ENCODE peak calls at places on chromosomes 13 and 19, in ten cellular contexts. L is mammary epithelial cell, E is uterus, O is right lobe of liver, Y is colonic mucosa, R is body of pancreas, U is thoracic aorta, V is heart left ventricle, H is endothelial cell of umbilical vein, B is psoas muscle. I is an unnamed sample. For H3K36me3, the result is how much of the 10 kb centered on the place peaks cover.

GRCh38 chr19:38078302-38078930 is 145.6 kb downstream of the DPF1 start:
- DNase-seq in H (no peak), O (no peak), R (no peak), L (no peak), U (no peak), Y (no peak), E (no peak), V (no peak), B (no peak), I (no peak)

GRCh38 chr19:46962030-46962570 is 57.5 kb upstream of the NPAS1 start:
- DNase-seq in Y (no peak), E (no peak), B (no peak), H (no peak), R (no peak), U (no peak), O (no peak), V (no peak), L (no peak), I (no peak)

GRCh38 chr13:109783815-109784589 is 2.4 kb downstream of the IRS2 start:
- DNase-seq in E (no peak), R (no peak), Y (no peak), V (no peak), O (no peak), U (no peak), B (peak), H (no peak), L (no peak), I (no peak)

GRCh38 chr13:112592647-112593046 is 4.7 kb upstream of the TUBGCP3 start:
- DNase-seq in E (no peak), R (peak), O (no peak), L (peak), H (no peak), V (no peak), Y (no peak), B (no peak), U (no peak), I (no peak)

GRCh38 chr19:14718522-14719113 is 28.8 kb downstream of the ZNF333 start:
- DNase-seq in Y (no peak), R (no peak), V (no peak), U (no peak), O (no peak), E (no peak), L (no peak), B (no peak), H (no peak), I (no peak)

GRCh38 chr13:27354379-27354778 is 70.0 kb upstream of the GTF3A start:
- DNase-seq in H (no peak), V (no peak), Y (no peak), L (no peak), E (no peak), B (no peak), R (no peak), U (no peak), O (no peak), I (no peak)

GRCh38 chr13:40992678-40993077 is 26.4 kb downstream of the ELF1 start:
- DNase-seq in V (no peak), R (no peak), U (no peak), O (no peak), H (peak), E (no peak), L (no peak), Y (no peak), B (no peak), I (no peak)

GRCh38 chr19:45717983-45718650 is 12.6 kb downstream of the FBXO46 start:
- DNase-seq in V (no peak), H (no peak), Y (no peak), L (no peak), O (no peak), B (no peak), U (no peak), R (peak), E (no peak), I (no peak)

GRCh38 chr19:19214892-19215291 is 3.1 kb downstream of the NCAN start:
- DNase-seq in U (no peak), H (peak), R (peak), Y (no peak), B (no peak), E (no peak), V (no peak), O (no peak), L (no peak), I (no peak)

GRCh38 chr13:24267283-24267682 is 42.1 kb upstream of the C1QTNF9 start:
- DNase-seq in Y (no peak), R (no peak), O (no peak), H (no peak), B (no peak), E (peak), V (no peak), U (no peak), L (no peak), I (no peak)

GRCh38 chr19:11425719-11426457 is 6.8 kb upstream of the RGL3 start:
- DNase-seq in B (no peak), Y (no peak), E (no peak), R (no peak), L (no peak), O (no peak), H (no peak), U (no peak), V (no peak), I (no peak)

GRCh38 chr13:113937497-113938140 is 36.3 kb downstream of the C13orf46 start:
- DNase-seq in V (no peak), H (no peak), B (no peak), Y (no peak), U (no peak), E (no peak), L (no peak), O (no peak), R (no peak), I (no peak)

GRCh38 chr19:55152017-55152416 is 3.0 kb upstream of the TNNT1 start:
- DNase-seq in O (no peak), L (no peak), R (no peak), E (no peak), Y (no peak), H (no peak), B (no peak), U (no peak), V (no peak), I (no peak)

GRCh38 chr13:26619321-26619720 is 61.8 kb downstream of the WASF3 start:
- DNase-seq in Y (no peak), R (no peak), L (peak), E (no peak), V (no peak), B (no peak), U (no peak), H (no peak), O (no peak), I (no peak)

GRCh38 chr19:2051771-2052704 is 994 bp upstream of the MKNK2 start:
- DNase-seq in L (no peak), B (peak), V (peak), O (peak), E (peak), U (no peak), Y (peak), R (peak), H (no peak), I (no peak)

GRCh38 chr19:34985249-34986022 is 14.7 kb upstream of the GRAMD1A start:
- DNase-seq in U (no peak), E (peak), O (peak), R (peak), H (peak), L (no peak), B (peak), Y (peak), V (peak), I (no peak)

GRCh38 chr19:53463263-53463662 is 4.3 kb upstream of the ZNF813 start:
- DNase-seq in Y (peak), L (no peak), V (peak), E (peak), B (peak), U (no peak), O (peak), R (peak), H (peak), I (no peak)

GRCh38 chr19:17933414-17934129 is 757 bp downstream of the CCDC124 start:
- DNase-seq in R (no peak), B (no peak), L (peak), E (no peak), V (no peak), Y (no peak), H (no peak), U (no peak), O (no peak), I (no peak)

GRCh38 chr13:32038353-32038752 is 6.8 kb downstream of the FRY start:
- DNase-seq in L (no peak), E (no peak), O (no peak), V (no peak), R (no peak), U (no peak), Y (no peak), H (no peak), B (no peak), I (no peak)

GRCh38 chr13:47148543-47148942 is 251.7 kb upstream of the HTR2A start:
- DNase-seq in B (no peak), E (no peak), L (no peak), Y (no peak), U (no peak), R (no peak), V (no peak), O (no peak), H (no peak), I (no peak)

GRCh38 chr19:15684828-15685227 is 11.9 kb downstream of the CYP4F12 start:
- DNase-seq in B (no peak), O (no peak), Y (no peak), L (no peak), H (no peak), R (no peak), V (no peak), E (no peak), U (no peak), I (no peak)

DNA sequence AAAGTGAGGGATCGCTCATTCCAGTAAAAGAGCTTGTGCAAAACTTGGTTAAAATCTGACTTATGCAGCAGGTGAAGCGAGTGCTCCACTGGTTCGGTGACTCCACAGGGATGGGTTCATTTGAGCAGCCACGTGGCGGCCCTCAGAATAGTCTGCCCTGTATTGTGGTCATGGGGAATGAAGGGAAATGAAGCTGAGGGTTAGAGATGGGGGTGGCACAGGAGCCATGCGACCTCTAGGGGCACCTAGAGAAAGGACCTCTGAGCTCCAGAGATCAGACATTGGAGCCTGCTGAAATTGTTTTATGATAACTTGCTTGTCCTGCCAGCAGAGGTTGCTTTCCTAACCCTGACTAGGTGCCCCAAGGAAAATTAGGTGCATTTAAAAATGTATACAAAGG is 26.6 kb downstream of the CBY2 start:
- DNase-seq in B (no peak), R (no peak), L (no peak), V (no peak), H (no peak), O (no peak), E (no peak), U (no peak), Y (no peak), I (no peak)
- TF ChIP-seq CTCF in B (no peak), R (no peak), L (no peak), V (no peak), H (peak), O (peak), E (no peak), U (no peak), Y (no peak), I (peak)

GRCh38 chr13:102707465-102707864 is 12.6 kb upstream of the METTL21C start:
- DNase-seq in U (no peak), R (no peak), L (peak), H (peak), V (no peak), O (no peak), Y (no peak), E (no peak), B (no peak), I (peak)
- H3K36me3 ChIP-seq in U (under half), R (under half), L (under half), H (under half), V (under half), O (under half), Y (under half), E (under half), B (under half), I (under half)

GRCh38 chr13:29457299-29457698 is 138.2 kb downstream of the SLC7A1 start:
- DNase-seq in H (peak), O (no peak), V (no peak), E (no peak), U (no peak), L (peak), Y (no peak), B (no peak), R (no peak), I (peak)

GRCh38 chr13:29452773-29453574 is 142.5 kb downstream of the SLC7A1 start:
- DNase-seq in R (no peak), U (no peak), V (no peak), H (no peak), L (no peak), E (no peak), B (no peak), Y (no peak), O (no peak), I (no peak)

GRCh38 chr13:29453657-29454056 is 141.8 kb downstream of the SLC7A1 start:
- DNase-seq in V (no peak), R (no peak), U (no peak), Y (no peak), L (no peak), E (no peak), O (no peak), H (no peak), B (no peak), I (no peak)

GRCh38 chr13:29456419-29456818 is 139.1 kb downstream of the SLC7A1 start:
- DNase-seq in U (no peak), B (no peak), Y (no peak), V (no peak), E (no peak), H (no peak), R (no peak), L (no peak), O (no peak), I (no peak)

DNA sequence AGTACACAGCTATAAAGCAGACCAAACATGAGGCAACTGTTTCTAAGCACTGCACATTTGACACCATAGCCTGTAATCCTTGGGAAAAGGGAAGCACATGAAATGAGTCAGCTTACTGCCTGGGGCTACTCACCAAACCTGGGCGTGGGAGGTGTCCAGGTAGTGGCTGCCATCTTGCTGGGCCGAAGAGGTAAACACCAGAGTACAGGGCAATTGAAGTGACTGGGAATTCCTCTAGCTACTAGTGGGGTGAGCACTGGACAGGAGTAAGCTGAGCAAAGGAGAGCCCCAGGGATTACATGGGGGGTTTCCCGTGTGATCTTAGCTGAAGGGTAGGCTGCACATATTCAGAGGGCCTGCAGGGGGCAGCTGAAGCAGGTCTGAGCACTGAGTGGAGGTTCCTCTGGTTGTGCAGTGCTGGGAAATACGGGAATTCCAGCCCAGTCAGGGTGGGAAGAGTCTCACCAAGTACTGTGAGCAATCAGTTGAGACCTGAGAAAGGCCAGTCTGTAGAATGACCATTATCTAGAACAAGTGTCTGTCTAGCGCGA is 140.5 kb downstream of the SLC7A1 start:
- DNase-seq in B (no peak), R (no peak), U (no peak), L (peak), Y (no peak), H (peak), O (no peak), E (no peak), V (no peak), I (no peak)
- TF ChIP-seq CTCF in B (no peak), R (no peak), U (peak), L (peak), Y (peak), H (peak), O (peak), E (no peak), V (no peak), I (peak)

DNA sequence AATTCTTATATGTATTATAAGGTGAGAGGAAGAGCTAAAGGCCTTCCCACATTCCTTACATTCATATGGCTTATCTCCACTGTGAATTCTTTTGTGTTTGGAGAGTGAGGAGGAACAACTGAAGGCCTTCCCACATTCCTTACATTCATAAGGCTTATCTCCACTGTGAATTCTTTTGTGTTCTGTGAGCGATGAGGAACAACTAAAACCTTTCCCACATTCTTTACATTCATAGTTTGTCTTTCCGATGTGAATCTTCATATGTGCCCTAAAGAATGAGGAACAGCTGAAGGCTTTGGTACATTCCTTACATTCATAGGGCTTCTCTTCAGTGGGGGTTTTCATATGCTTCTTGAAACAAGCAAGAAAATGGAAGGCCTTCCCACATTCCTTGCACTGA is 13.3 kb downstream of the ZNF699 start:
- DNase-seq in B (no peak), Y (no peak), H (no peak), O (no peak), L (no peak), E (no peak), V (no peak), R (no peak), U (no peak), I (no peak)
- H3K36me3 ChIP-seq in B (half or more), Y (under half), H (under half), O (under half), L (under half), E (under half), V (half or more), R (under half), U (half or more), I (under half)